ENCODE peak calls at places on chromosomes 6 and 20, in four cellular contexts. W is DMS153; S is occipital lobe; N is CD4-positive, CD25-positive, alpha-beta regulatory T cell. Y is an unnamed sample.
A peak's percentile ranks its signal among the peaks of the same experiment; 100 is the strongest.

GRCh38 chr6:159376443-159377182 is 207.4 kb downstream of the FNDC1 start:
- DNase-seq in W (no peak), S (no peak), N (no peak), Y (no peak)

GRCh38 chr20:58850693-58851174 is at the start of gene GNAS-AS1:
- DNase-seq in W (no peak), S (no peak), N (peak; percentile 86), Y (no peak)

GRCh38 chr6:142300758-142301251 is 1.0 kb upstream of the ADGRG6 start:
- DNase-seq in W (no peak), S (no peak), N (no peak), Y (peak; percentile 17)

GRCh38 chr6:19697744-19698290 is 139.4 kb upstream of the ID4 start:
- DNase-seq in W (no peak), S (no peak), N (no peak), Y (peak; percentile 46)

GRCh38 chr20:50325215-50325614 is 134.6 kb downstream of the CEBPB start:
- DNase-seq in W (no peak), S (no peak), N (no peak), Y (no peak)

GRCh38 chr20:46108435-46108841 is 9.7 kb upstream of the CD40 start:
- DNase-seq in W (no peak), S (no peak), N (no peak), Y (no peak)

GRCh38 chr20:29079769-29080690 is 2177.4 kb upstream of the DEFB115 start:
- DNase-seq in W (no peak), S (no peak), N (no peak), Y (no peak)

GRCh38 chr20:25089662-25090061 is 7.7 kb upstream of the VSX1 start:
- DNase-seq in W (no peak), S (no peak), N (no peak), Y (no peak)

Y was measured in SJSA1.